ENCODE peak calls at places on chromosomes 16 and 17, in five cellular contexts. L is HCT116, A is H1, V is K562, O is GM12878. G is an unnamed sample.

GRCh38 chr16:20673882-20674683 is 23.4 kb downstream of the ACSM1 start:
- DNase-seq in L (no peak), A (no peak), V (peak; percentile 34), O (no peak), G (peak; percentile 41)

GRCh38 chr17:16286947-16287562 is 66.2 kb downstream of the CENPV start:
- DNase-seq in L (no peak), A (peak; percentile 54), V (no peak), O (peak; percentile 51), G (no peak)

GRCh38 chr16:88568710-88569613 is 1.2 kb upstream of the ZC3H18 start:
- DNase-seq in L (no peak), A (no peak), V (no peak), O (no peak), G (no peak)

GRCh38 chr17:62902573-62903229 is 63.3 kb upstream of the TANC2 start:
- DNase-seq in L (no peak), A (no peak), V (no peak), O (no peak), G (peak; percentile 32)

GRCh38 chr16:84175351-84176081 is 11.3 kb downstream of the TAF1C start:
- DNase-seq in L (no peak), A (peak; percentile 90), V (peak; percentile 81), O (peak; percentile 19), G (peak; percentile 52)

GRCh38 chr17:76682306-76682705 is 28.5 kb downstream of the MXRA7 start:
- DNase-seq in L (no peak), A (no peak), V (peak; percentile 7), O (no peak), G (no peak)

GRCh38 chr16:16788004-16788403 is 409.1 kb downstream of the NPIPA7 start:
- DNase-seq in L (no peak), A (no peak), V (no peak), O (no peak), G (no peak)

GRCh38 chr17:28338056-28338768 is 2.7 kb downstream of the TNFAIP1 start:
- DNase-seq in L (no peak), A (no peak), V (no peak), O (no peak), G (peak; percentile 83)

GRCh38 chr17:51951737-51952136 is 206.8 kb downstream of the CA10 start:
- DNase-seq in L (no peak), A (no peak), V (no peak), O (no peak), G (no peak)

GRCh38 chr17:12538003-12538402 is 127.7 kb upstream of the MYOCD start:
- DNase-seq in L (no peak), A (no peak), V (no peak), O (no peak), G (no peak)

GRCh38 chr17:65359016-65359415 is 202.4 kb downstream of the AXIN2 start:
- DNase-seq in L (peak; percentile 56), A (no peak), V (no peak), O (no peak), G (peak; percentile 66)

GRCh38 chr16:81335669-81336068 is 20.9 kb downstream of the GAN start:
- DNase-seq in L (no peak), A (no peak), V (no peak), O (no peak), G (no peak)

GRCh38 chr17:64155751-64156544 is 26.0 kb upstream of the ERN1 start:
- DNase-seq in L (no peak), A (no peak), V (no peak), O (no peak), G (peak; percentile 71)

GRCh38 chr16:14405611-14406537 is 224.2 kb downstream of the PARN start:
- DNase-seq in L (no peak), A (peak; percentile 100), V (peak; percentile 94), O (peak; percentile 77), G (no peak)

GRCh38 chr16:77993586-77993985 is 28.8 kb upstream of the CLEC3A start:
- DNase-seq in L (no peak), A (no peak), V (no peak), O (no peak), G (no peak)

GRCh38 chr17:38428150-38428642 is at the start of gene ARHGAP23:
- DNase-seq in L (no peak), A (peak; percentile 67), V (peak; percentile 90), O (no peak), G (peak; percentile 52)

GRCh38 chr16:35255186-35255803 is 1795.9 kb downstream of the TP53TG3F start:
- DNase-seq in L (no peak), A (no peak), V (no peak), O (no peak), G (no peak)

GRCh38 chr16:69179255-69180010 is 7.5 kb upstream of the SNTB2 start:
- DNase-seq in L (no peak), A (no peak), V (no peak), O (no peak), G (peak; percentile 89)

GRCh38 chr17:61726977-61727376 is 136.0 kb upstream of the NACA2 start:
- DNase-seq in L (no peak), A (no peak), V (no peak), O (no peak), G (no peak)

GRCh38 chr17:73156166-73156840 is 8.5 kb upstream of the SSTR2 start:
- DNase-seq in L (peak; percentile 23), A (peak; percentile 89), V (peak; percentile 73), O (no peak), G (peak; percentile 21)

GRCh38 chr17:2468270-2468669 is 43.4 kb downstream of the METTL16 start:
- DNase-seq in L (no peak), A (no peak), V (no peak), O (no peak), G (no peak)

GRCh38 chr16:49494386-49495150 is 121.0 kb downstream of the C16orf78 start:
- DNase-seq in L (no peak), A (no peak), V (no peak), O (no peak), G (no peak)

GRCh38 chr16:70476272-70477020 is 22.1 kb downstream of the FCSK start:
- DNase-seq in L (peak; percentile 49), A (no peak), V (no peak), O (peak; percentile 96), G (peak; percentile 67)

GRCh38 chr17:79090503-79091372 is 16.1 kb downstream of the ENGASE start:
- DNase-seq in L (no peak), A (no peak), V (peak; percentile 62), O (no peak), G (no peak)

GRCh38 chr17:1830288-1830687 is 483 bp downstream of the RPA1 start:
- DNase-seq in L (no peak), A (peak; percentile 49), V (no peak), O (no peak), G (peak; percentile 13)

GRCh38 chr16:67249762-67250327 is 1.1 kb downstream of the SLC9A5 start:
- DNase-seq in L (no peak), A (no peak), V (no peak), O (no peak), G (no peak)

GRCh38 chr16:11613381-11614303 is 26.9 kb upstream of the LITAF start:
- DNase-seq in L (no peak), A (no peak), V (peak; percentile 67), O (no peak), G (no peak)

GRCh38 chr16:89498839-89499238 is 8.5 kb upstream of the ANKRD11 start:
- DNase-seq in L (no peak), A (no peak), V (no peak), O (no peak), G (no peak)

GRCh38 chr17:732788-733720 is 658 bp downstream of the TLCD3A start:
- DNase-seq in L (no peak), A (peak; percentile 69), V (no peak), O (no peak), G (peak; percentile 57)

DNA sequence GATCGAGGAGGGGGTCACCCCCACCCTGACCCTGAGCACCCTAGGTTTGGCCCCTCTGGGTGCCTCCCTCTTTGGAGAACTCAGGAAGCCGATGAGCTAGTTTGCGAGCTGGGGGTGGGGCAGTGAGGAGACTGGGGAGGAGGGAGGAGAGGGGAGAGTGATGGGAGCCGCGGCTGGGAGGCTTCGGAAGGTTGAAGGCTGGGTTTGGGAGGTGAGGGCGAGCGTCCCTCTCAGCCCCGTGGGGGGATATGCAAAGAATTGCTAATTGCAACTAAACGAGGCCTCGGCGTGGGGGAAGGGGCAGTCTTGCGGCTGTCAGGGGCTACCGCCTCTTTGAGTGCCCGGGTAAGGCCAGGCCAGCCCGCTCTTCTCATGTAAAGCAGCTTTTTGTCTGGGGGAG is 17.6 kb upstream of the FZD2 start:
- DNase-seq in L (no peak), A (peak; percentile 89), V (no peak), O (no peak), G (no peak)
- H2AFZ ChIP-seq in L (no peak overlapping the region), A (no peak overlapping the region), V (no peak overlapping the region), O (no peak overlapping the region), G (no peak overlapping the region)

GRCh38 chr16:4332623-4333307 is 16.9 kb downstream of the GLIS2 start:
- DNase-seq in L (no peak), A (no peak), V (no peak), O (no peak), G (no peak)

GRCh38 chr16:4332083-4332482 is 16.2 kb downstream of the GLIS2 start:
- DNase-seq in L (no peak), A (no peak), V (no peak), O (no peak), G (no peak)

GRCh38 chr16:4329354-4329775 is 13.5 kb downstream of the GLIS2 start:
- DNase-seq in L (no peak), A (no peak), V (no peak), O (no peak), G (no peak)

GRCh38 chr16:4328580-4329353 is 12.9 kb downstream of the GLIS2 start:
- DNase-seq in L (no peak), A (no peak), V (no peak), O (no peak), G (no peak)

DNA sequence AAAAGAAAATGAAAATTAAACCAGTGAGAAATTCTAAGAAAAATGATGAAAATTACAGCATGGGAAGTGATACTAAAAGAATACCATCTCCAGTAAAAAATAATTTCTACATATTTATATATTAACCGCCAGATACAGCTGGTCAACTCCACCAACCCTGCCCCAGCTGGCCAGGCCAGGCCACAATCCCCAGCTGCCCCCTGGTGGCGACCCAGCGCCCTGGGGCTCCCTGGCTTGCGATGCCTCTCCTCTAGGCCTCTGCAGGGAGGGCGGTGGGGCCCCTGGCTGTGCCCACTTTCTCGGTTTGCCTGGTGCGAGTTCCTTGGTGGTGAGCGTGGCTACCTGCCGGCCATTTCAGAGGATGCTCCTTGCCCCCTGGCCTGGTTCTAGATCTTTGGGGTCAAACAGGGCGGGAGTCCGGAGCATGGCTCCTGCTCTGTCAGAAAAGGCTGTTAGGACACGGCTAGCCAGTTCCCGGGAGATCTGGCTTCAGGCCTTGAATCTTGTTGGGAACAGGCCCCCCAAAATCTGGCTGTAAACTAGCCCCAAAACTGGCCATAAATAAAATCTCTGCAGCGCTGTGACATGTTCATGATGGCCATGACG is 14.5 kb downstream of the GLIS2 start:
- DNase-seq in L (no peak), A (peak; percentile 91), V (peak; percentile 83), O (no peak), G (peak; percentile 58)
- TF ChIP-seq MAX in L (no peak), A (no peak), V (no peak), O (no peak), G (no peak)

GRCh38 chr17:46817901-46818209 is 637 bp downstream of the WNT3 start:
- DNase-seq in L (no peak), A (no peak), V (no peak), O (no peak), G (no peak)
- H2AFZ ChIP-seq in L (no peak overlapping the region), A (no peak overlapping the region), V (no peak overlapping the region), O (no peak overlapping the region), G (no peak overlapping the region)

DNA sequence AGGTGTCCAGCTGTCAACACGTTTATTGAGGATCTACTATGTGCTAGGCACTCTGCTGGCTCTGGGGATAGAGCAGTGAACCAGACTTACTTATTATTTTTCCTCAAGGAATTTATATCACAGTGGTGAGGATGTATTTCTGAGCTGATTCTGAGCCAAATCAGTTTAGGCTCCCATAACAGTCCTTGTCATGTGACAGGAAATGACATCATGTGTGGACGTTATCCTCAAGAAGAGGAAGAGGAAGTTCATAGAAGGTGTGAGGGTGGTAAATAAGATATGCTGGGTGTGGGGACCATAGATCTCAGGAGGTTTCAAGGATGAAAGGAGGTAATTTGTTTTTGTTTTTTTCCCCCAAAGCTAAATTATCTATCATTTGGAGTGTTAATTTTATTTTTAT is 873.5 kb upstream of the EEF2KMT start:
- DNase-seq in L (no peak), A (no peak), V (no peak), O (no peak), G (no peak)
- TF ChIP-seq MAX in L (no peak), A (no peak), V (no peak), O (no peak), G (no peak)

G was measured in endothelial cell of umbilical vein.